ENCODE peak calls at places on chromosomes 2 and 18, in nine cellular contexts. Y, O, C, X, R, H, M, A and G are unnamed samples.

GRCh38 chr2:238476258-238476657 is 49.5 kb downstream of the ASB1 start:
- DNase-seq in Y (no peak), O (no peak), C (no peak), X (no peak), R (no peak), H (no peak), M (no peak), A (no peak), G (no peak)

GRCh38 chr2:160063895-160064577 is 1.6 kb upstream of the PLA2R1 start:
- DNase-seq in Y (no peak), O (no peak), C (no peak), X (no peak), R (no peak), H (peak; percentile 27), M (no peak), A (no peak), G (no peak)

GRCh38 chr2:234377761-234378341 is 119.0 kb downstream of the ARL4C start:
- DNase-seq in Y (no peak), O (no peak), C (no peak), X (no peak), R (peak; percentile 38), H (no peak), M (no peak), A (no peak), G (no peak)

GRCh38 chr2:234211797-234212196 is 161.3 kb downstream of the SPP2 start:
- DNase-seq in Y (no peak), O (no peak), C (no peak), X (no peak), R (no peak), H (peak; percentile 89), M (no peak), A (no peak), G (no peak)

GRCh38 chr2:146602383-146602782 is 1242.4 kb upstream of the ACVR2A start:
- DNase-seq in Y (no peak), O (peak; percentile 39), C (no peak), X (no peak), R (no peak), H (no peak), M (no peak), A (peak; percentile 13), G (no peak)

GRCh38 chr2:104504331-104505073 is 349.4 kb upstream of the POU3F3 start:
- DNase-seq in Y (no peak), O (no peak), C (no peak), X (no peak), R (no peak), H (no peak), M (no peak), A (no peak), G (no peak)

GRCh38 chr2:233980955-233981555 is 63.9 kb downstream of the TRPM8 start:
- DNase-seq in Y (no peak), O (no peak), C (no peak), X (no peak), R (no peak), H (no peak), M (no peak), A (no peak), G (no peak)

GRCh38 chr2:86011449-86011941 is 94.2 kb downstream of the POLR1A start:
- DNase-seq in Y (no peak), O (peak; percentile 12), C (no peak), X (no peak), R (no peak), H (no peak), M (no peak), A (no peak), G (no peak)

GRCh38 chr18:70324897-70325296 is 36.1 kb downstream of the SOCS6 start:
- DNase-seq in Y (no peak), O (no peak), C (no peak), X (no peak), R (no peak), H (no peak), M (no peak), A (no peak), G (no peak)

GRCh38 chr2:28730641-28731146 is 20.9 kb upstream of the PPP1CB start:
- DNase-seq in Y (no peak), O (no peak), C (no peak), X (no peak), R (no peak), H (no peak), M (no peak), A (no peak), G (no peak)

GRCh38 chr18:43876286-43877082 is 599.2 kb upstream of the SYT4 start:
- DNase-seq in Y (no peak), O (no peak), C (no peak), X (no peak), R (peak; percentile 4), H (no peak), M (no peak), A (no peak), G (no peak)

GRCh38 chr2:197357986-197358385 is 47.4 kb upstream of the ANKRD44 start:
- DNase-seq in Y (no peak), O (no peak), C (no peak), X (no peak), R (no peak), H (no peak), M (no peak), A (no peak), G (no peak)

GRCh38 chr2:54065411-54065810 is 50.0 kb upstream of the ACYP2 start:
- DNase-seq in Y (no peak), O (peak; percentile 98), C (no peak), X (no peak), R (no peak), H (no peak), M (no peak), A (peak; percentile 96), G (no peak)

GRCh38 chr2:105772362-105772761 is 27.6 kb downstream of the NCK2 start:
- DNase-seq in Y (no peak), O (no peak), C (no peak), X (no peak), R (no peak), H (no peak), M (no peak), A (no peak), G (no peak)

GRCh38 chr18:59672125-59672769 is 25.0 kb downstream of the CCBE1 start:
- DNase-seq in Y (no peak), O (peak; percentile 25), C (no peak), X (no peak), R (no peak), H (no peak), M (peak; percentile 36), A (peak; percentile 57), G (no peak)

GRCh38 chr2:28661589-28662001 is 90.0 kb upstream of the PPP1CB start:
- DNase-seq in Y (no peak), O (peak; percentile 43), C (no peak), X (no peak), R (no peak), H (no peak), M (peak; percentile 54), A (peak; percentile 78), G (no peak)

GRCh38 chr2:46001741-46002506 is 295.3 kb upstream of the EPAS1 start:
- DNase-seq in Y (no peak), O (no peak), C (no peak), X (no peak), R (no peak), H (no peak), M (no peak), A (no peak), G (no peak)

GRCh38 chr2:11373096-11373495 is 28.7 kb upstream of the ROCK2 start:
- DNase-seq in Y (no peak), O (no peak), C (peak; percentile 62), X (no peak), R (no peak), H (no peak), M (no peak), A (no peak), G (no peak)

GRCh38 chr2:7363906-7364305 is 446.7 kb downstream of the RNF144A start:
- DNase-seq in Y (no peak), O (peak; percentile 8), C (no peak), X (no peak), R (no peak), H (no peak), M (no peak), A (no peak), G (no peak)
- TF ChIP-seq CTCF in Y (no peak), O (peak; percentile 18), C (no peak), X (no peak), R (no peak), H (no peak), M (no peak), A (no peak), G (no peak)

GRCh38 chr18:9828794-9829712 is 56.7 kb upstream of the TXNDC2 start:
- DNase-seq in Y (no peak), O (no peak), C (no peak), X (no peak), R (no peak), H (no peak), M (no peak), A (no peak), G (no peak)

GRCh38 chr18:9827856-9828793 is 57.6 kb upstream of the TXNDC2 start:
- DNase-seq in Y (no peak), O (peak; percentile 99), C (no peak), X (no peak), R (no peak), H (peak; percentile 95), M (peak; percentile 85), A (peak; percentile 98), G (no peak)

GRCh38 chr18:9832871-9833270 is 52.9 kb upstream of the TXNDC2 start:
- DNase-seq in Y (no peak), O (no peak), C (no peak), X (no peak), R (no peak), H (no peak), M (no peak), A (no peak), G (no peak)

GRCh38 chr18:9831723-9832199 is 54.0 kb upstream of the TXNDC2 start:
- DNase-seq in Y (no peak), O (no peak), C (no peak), X (no peak), R (no peak), H (no peak), M (no peak), A (no peak), G (no peak)

GRCh38 chr18:9831046-9831722 is 54.6 kb upstream of the TXNDC2 start:
- DNase-seq in Y (no peak), O (no peak), C (no peak), X (no peak), R (no peak), H (no peak), M (no peak), A (no peak), G (no peak)
- TF ChIP-seq CTCF in Y (no peak), O (no peak), C (no peak), X (no peak), R (no peak), H (no peak), M (no peak), A (no peak), G (peak; percentile 30)

DNA sequence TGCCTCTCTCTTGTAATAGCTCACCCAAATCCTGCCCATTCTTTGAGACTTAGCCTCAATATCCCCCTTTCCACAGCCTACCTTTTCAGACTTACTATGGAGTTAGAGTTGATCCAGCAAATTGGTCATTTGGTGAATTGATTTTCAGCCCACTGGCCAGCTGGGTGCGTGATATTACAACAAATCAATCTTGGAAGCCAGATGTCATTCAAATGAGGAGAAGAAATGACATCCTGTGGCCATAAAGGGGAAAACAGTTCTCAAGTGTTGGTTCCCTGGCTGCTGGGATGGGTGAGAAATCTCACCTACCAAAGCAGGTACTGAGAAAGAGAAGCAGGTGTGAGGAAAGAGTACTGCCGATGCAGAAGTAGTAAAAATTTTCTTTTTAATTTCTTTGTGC is 36.7 kb upstream of the FOXI3 start:
- DNase-seq in Y (no peak), O (no peak), C (no peak), X (no peak), R (no peak), H (no peak), M (no peak), A (no peak), G (no peak)
- TF ChIP-seq CTCF in Y (no peak), O (no peak), C (no peak), X (no peak), R (no peak), H (no peak), M (no peak), A (no peak), G (no peak)

GRCh38 chr2:20103514-20103913 is 52.1 kb upstream of the LAPTM4A start:
- DNase-seq in Y (no peak), O (peak; percentile 71), C (peak; percentile 56), X (no peak), R (no peak), H (no peak), M (no peak), A (peak; percentile 59), G (no peak)
- TF ChIP-seq CTCF in Y (peak; percentile 61), O (peak; percentile 55), C (peak; percentile 68), X (no peak), R (no peak), H (peak; percentile 31), M (no peak), A (peak; percentile 51), G (peak; percentile 39)